ENCODE peak calls at places on chromosomes 3 and 15, in ten cellular contexts. N is GM13977, F is ascending aorta, I is GM20000, Q is AG04450, K is neural progenitor cell, C is omental fat pad, B is cardiac fibroblast, D is endothelial cell, L is RWPE1. R is an unnamed sample.

GRCh38 chr15:92277776-92278175 is 115.9 kb upstream of the ST8SIA2 start:
- DNase-seq in N (no peak), F (no peak), I (no peak), Q (no peak), K (peak), C (no peak), B (no peak), D (peak), L (peak), R (no peak)

GRCh38 chr3:12556723-12557471 is at the start of gene MKRN2:
- DNase-seq in N (peak), F (peak), I (peak), Q (peak), K (peak), C (peak), B (peak), D (peak), L (peak), R (peak)

GRCh38 chr15:67033012-67033411 is 32.4 kb upstream of the SMAD3 start:
- DNase-seq in N (no peak), F (peak), I (no peak), Q (no peak), K (no peak), C (no peak), B (no peak), D (no peak), L (no peak), R (no peak)

GRCh38 chr3:52218026-52218425 is 7.4 kb downstream of the TLR9 start:
- DNase-seq in N (no peak), F (no peak), I (no peak), Q (no peak), K (no peak), C (no peak), B (no peak), D (no peak), L (no peak), R (no peak)

GRCh38 chr3:182484682-182485081 is 308.6 kb upstream of the ATP11B start:
- DNase-seq in N (no peak), F (no peak), I (no peak), Q (no peak), K (no peak), C (no peak), B (no peak), D (no peak), L (no peak), R (no peak)

GRCh38 chr3:16132926-16133325 is 41.6 kb upstream of the GALNT15 start:
- DNase-seq in N (no peak), F (no peak), I (no peak), Q (no peak), K (no peak), C (no peak), B (peak), D (no peak), L (no peak), R (no peak)

GRCh38 chr3:124492824-124493223 is 237.4 kb upstream of the UMPS start:
- DNase-seq in N (peak), F (no peak), I (peak), Q (peak), K (no peak), C (no peak), B (peak), D (peak), L (peak), R (no peak)

GRCh38 chr3:120160050-120160449 is 65.8 kb upstream of the GSK3B start:
- DNase-seq in N (no peak), F (peak), I (no peak), Q (peak), K (no peak), C (no peak), B (peak), D (no peak), L (peak), R (no peak)

GRCh38 chr3:14581334-14582072 is 41.4 kb upstream of the GRIP2 start:
- DNase-seq in N (no peak), F (no peak), I (no peak), Q (no peak), K (no peak), C (no peak), B (no peak), D (no peak), L (no peak), R (no peak)

GRCh38 chr15:94416829-94417228 is 185.5 kb downstream of the MCTP2 start:
- DNase-seq in N (no peak), F (no peak), I (no peak), Q (no peak), K (no peak), C (no peak), B (no peak), D (no peak), L (no peak), R (no peak)

GRCh38 chr3:97689962-97690361 is 74.6 kb upstream of the ARL6 start:
- DNase-seq in N (no peak), F (no peak), I (no peak), Q (no peak), K (no peak), C (no peak), B (no peak), D (no peak), L (no peak), R (no peak)

GRCh38 chr3:73419179-73419803 is 205.4 kb downstream of the PDZRN3 start:
- DNase-seq in N (no peak), F (no peak), I (no peak), Q (peak), K (peak), C (no peak), B (peak), D (no peak), L (no peak), R (no peak)

GRCh38 chr15:72271895-72272212 is 500 bp downstream of the PARP6 start:
- DNase-seq in N (no peak), F (no peak), I (no peak), Q (no peak), K (peak), C (no peak), B (peak), D (no peak), L (peak), R (no peak)

GRCh38 chr3:29677421-29677820 is 396.6 kb downstream of the RBMS3 start:
- DNase-seq in N (no peak), F (no peak), I (no peak), Q (no peak), K (no peak), C (no peak), B (no peak), D (no peak), L (no peak), R (no peak)

GRCh38 chr3:195256639-195257453 is 14.1 kb downstream of the XXYLT1 start:
- DNase-seq in N (no peak), F (no peak), I (peak), Q (no peak), K (no peak), C (no peak), B (no peak), D (no peak), L (no peak), R (no peak)

GRCh38 chr3:190504354-190505125 is 9.3 kb upstream of the IL1RAP start:
- DNase-seq in N (no peak), F (no peak), I (no peak), Q (no peak), K (peak), C (no peak), B (peak), D (no peak), L (no peak), R (no peak)

GRCh38 chr3:94115482-94115881 is 52.6 kb downstream of the NSUN3 start:
- DNase-seq in N (no peak), F (no peak), I (no peak), Q (peak), K (peak), C (no peak), B (peak), D (peak), L (peak), R (no peak)

GRCh38 chr15:98658831-98659699 is 10.7 kb downstream of the IGF1R start:
- DNase-seq in N (peak), F (no peak), I (peak), Q (no peak), K (peak), C (no peak), B (peak), D (peak), L (peak), R (no peak)

GRCh38 chr3:113495035-113495434 is 19.9 kb downstream of the SPICE1 start:
- DNase-seq in N (peak), F (no peak), I (peak), Q (no peak), K (peak), C (no peak), B (peak), D (peak), L (peak), R (no peak)

GRCh38 chr3:143885803-143886427 is 37.6 kb upstream of the SLC9A9 start:
- DNase-seq in N (peak), F (no peak), I (peak), Q (no peak), K (peak), C (no peak), B (peak), D (peak), L (peak), R (no peak)

GRCh38 chr3:117017135-117017990 is 307.8 kb downstream of the TUSC7 start:
- DNase-seq in N (no peak), F (no peak), I (peak), Q (no peak), K (peak), C (no peak), B (peak), D (no peak), L (no peak), R (no peak)

GRCh38 chr3:188673509-188674239 is 498.1 kb upstream of the TPRG1 start:
- DNase-seq in N (no peak), F (no peak), I (no peak), Q (no peak), K (no peak), C (no peak), B (peak), D (no peak), L (peak), R (no peak)

GRCh38 chr3:178270838-178271237 is 265.4 kb upstream of the KCNMB2 start:
- DNase-seq in N (no peak), F (no peak), I (no peak), Q (no peak), K (no peak), C (no peak), B (no peak), D (no peak), L (no peak), R (no peak)

GRCh38 chr15:91609231-91609630 is 244.3 kb upstream of the SLCO3A1 start:
- DNase-seq in N (no peak), F (no peak), I (no peak), Q (no peak), K (no peak), C (no peak), B (no peak), D (no peak), L (no peak), R (no peak)

GRCh38 chr3:99902091-99902490 is 84.4 kb downstream of the CMSS1 start:
- DNase-seq in N (no peak), F (no peak), I (no peak), Q (no peak), K (no peak), C (no peak), B (no peak), D (no peak), L (peak), R (no peak)

GRCh38 chr3:33668618-33669017 is 49.4 kb downstream of the CLASP2 start:
- DNase-seq in N (no peak), F (no peak), I (no peak), Q (no peak), K (peak), C (no peak), B (no peak), D (no peak), L (no peak), R (no peak)

DNA sequence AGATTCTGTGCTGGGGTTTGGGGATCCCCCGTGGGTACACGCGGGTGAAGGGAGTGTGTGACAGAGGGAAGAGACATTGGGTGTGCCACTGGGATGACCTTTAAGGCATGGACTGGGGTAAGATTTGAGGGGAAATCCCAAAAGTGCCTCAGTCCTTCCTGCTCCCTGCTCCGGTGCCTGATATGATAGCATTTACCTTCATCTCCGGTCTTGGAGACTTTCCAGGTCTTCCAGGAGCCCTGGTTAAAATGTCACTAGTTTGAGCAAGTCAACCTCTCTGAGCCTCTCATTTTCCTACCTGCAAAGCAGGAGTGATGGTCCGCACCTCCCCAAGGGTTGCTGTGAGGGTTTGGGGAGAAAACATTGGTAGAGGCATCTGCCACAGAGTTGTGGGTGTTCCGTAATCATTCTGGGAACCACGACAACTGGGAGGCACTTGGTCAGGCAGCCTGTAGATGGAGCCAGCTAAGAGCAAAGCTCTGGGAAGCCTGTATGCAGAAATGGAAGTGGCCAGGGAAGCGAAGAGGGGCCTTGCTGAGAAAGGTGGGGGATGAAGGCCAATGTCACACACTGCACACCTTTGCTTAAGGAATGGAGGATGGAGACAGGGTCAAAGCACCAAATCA is 33.9 kb upstream of the KIF23 start:
- DNase-seq in N (no peak), F (no peak), I (no peak), Q (no peak), K (peak), C (no peak), B (peak), D (peak), L (no peak), R (no peak)
- TF ChIP-seq CTCF in N (no peak), F (no peak), I (no peak), Q (peak), K (peak), C (no peak), B (peak), D (no peak), L (no peak), R (no peak)

GRCh38 chr3:18847583-18848197 is 300.6 kb upstream of the KCNH8 start:
- DNase-seq in N (peak), F (no peak), I (peak), Q (no peak), K (peak), C (no peak), B (no peak), D (no peak), L (peak), R (no peak)
- TF ChIP-seq CTCF in N (peak), F (no peak), I (peak), Q (no peak), K (peak), C (no peak), B (no peak), D (peak), L (peak), R (no peak)

GRCh38 chr3:146817705-146818104 is 212.6 kb upstream of the PLSCR5 start:
- DNase-seq in N (no peak), F (no peak), I (no peak), Q (no peak), K (peak), C (no peak), B (peak), D (no peak), L (no peak), R (no peak)
- TF ChIP-seq CTCF in N (no peak), F (no peak), I (no peak), Q (peak), K (peak), C (no peak), B (peak), D (no peak), L (no peak), R (no peak)

GRCh38 chr3:152120606-152121291 is 148.0 kb upstream of the MBNL1 start:
- DNase-seq in N (no peak), F (no peak), I (no peak), Q (no peak), K (no peak), C (no peak), B (peak), D (no peak), L (peak), R (no peak)

GRCh38 chr3:152127058-152127457 is 141.7 kb upstream of the MBNL1 start:
- DNase-seq in N (peak), F (no peak), I (peak), Q (no peak), K (no peak), C (no peak), B (no peak), D (no peak), L (no peak), R (no peak)

GRCh38 chr3:152121292-152121654 is 147.5 kb upstream of the MBNL1 start:
- DNase-seq in N (no peak), F (no peak), I (no peak), Q (peak), K (no peak), C (no peak), B (peak), D (no peak), L (peak), R (no peak)

GRCh38 chr3:152126260-152126659 is 142.5 kb upstream of the MBNL1 start:
- DNase-seq in N (no peak), F (no peak), I (no peak), Q (no peak), K (no peak), C (no peak), B (peak), D (no peak), L (no peak), R (no peak)

DNA sequence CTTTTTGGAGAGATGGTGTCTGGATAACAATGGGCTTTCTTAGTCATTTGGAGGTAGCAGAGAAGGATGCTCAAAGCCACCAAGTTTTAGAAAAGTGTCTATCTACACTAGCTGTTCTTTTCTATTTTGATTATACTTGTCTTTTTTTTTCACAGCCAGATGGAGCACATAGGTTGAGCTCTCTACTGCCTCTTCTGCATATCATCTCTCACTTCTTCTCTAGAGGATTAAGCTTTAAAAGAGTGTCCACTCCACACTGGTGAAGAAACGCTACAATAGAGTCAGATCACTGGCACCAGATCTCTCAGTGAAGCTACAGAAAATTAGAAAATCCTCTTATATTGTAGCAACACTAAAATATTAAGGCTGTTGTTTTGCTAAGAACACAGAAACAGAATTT is 145.3 kb upstream of the MBNL1 start:
- DNase-seq in N (no peak), F (no peak), I (no peak), Q (no peak), K (no peak), C (no peak), B (no peak), D (no peak), L (no peak), R (no peak)
- TF ChIP-seq CTCF in N (no peak), F (no peak), I (no peak), Q (peak), K (no peak), C (no peak), B (peak), D (no peak), L (no peak), R (no peak)

GRCh38 chr3:115915061-115915460 is 291.8 kb downstream of the GAP43 start:
- DNase-seq in N (no peak), F (no peak), I (no peak), Q (no peak), K (no peak), C (no peak), B (no peak), D (no peak), L (no peak), R (no peak)

GRCh38 chr3:115918900-115919299 is 295.6 kb downstream of the GAP43 start:
- DNase-seq in N (no peak), F (no peak), I (no peak), Q (no peak), K (no peak), C (no peak), B (no peak), D (no peak), L (no peak), R (no peak)

GRCh38 chr3:115912372-115912771 is 289.1 kb downstream of the GAP43 start:
- DNase-seq in N (no peak), F (no peak), I (no peak), Q (no peak), K (no peak), C (no peak), B (peak), D (no peak), L (no peak), R (no peak)

GRCh38 chr3:115916866-115917265 is 293.6 kb downstream of the GAP43 start:
- DNase-seq in N (no peak), F (no peak), I (no peak), Q (no peak), K (no peak), C (no peak), B (no peak), D (no peak), L (no peak), R (no peak)

GRCh38 chr3:115913069-115913686 is 289.9 kb downstream of the GAP43 start:
- DNase-seq in N (no peak), F (no peak), I (no peak), Q (no peak), K (no peak), C (no peak), B (no peak), D (no peak), L (peak), R (no peak)
- TF ChIP-seq CTCF in N (peak), F (no peak), I (no peak), Q (peak), K (peak), C (no peak), B (no peak), D (peak), L (peak), R (no peak)

R was measured in activated B cell treated with CpG ODN at 0.5 μM for 24 hours.